ENCODE peak calls at places on chromosomes 5 and 9, in four cellular contexts. One of them, this sample, is unnamed.
A peak's percentile ranks its signal among the peaks of the same experiment; 100 is the strongest.

GRCh38 chr5:80466669-80467485 is 21.0 kb upstream of the FAM151B start:
- DNase-seq in naive thymus-derived CD4-positive, alpha-beta T cell: no peak
- DNase-seq in AG04450: no peak
- DNase-seq in lower lobe of right lung: no peak
- DNase-seq in this sample: no peak

GRCh38 chr5:43601454-43602260 is 1.3 kb upstream of the NNT start:
- DNase-seq in naive thymus-derived CD4-positive, alpha-beta T cell: no peak
- DNase-seq in AG04450: no peak
- DNase-seq in lower lobe of right lung: no peak
- DNase-seq in this sample: no peak

GRCh38 chr5:218457-219289 is 553 bp downstream of the SDHA start:
- DNase-seq in naive thymus-derived CD4-positive, alpha-beta T cell: no peak
- DNase-seq in AG04450: no peak
- DNase-seq in lower lobe of right lung: peak; percentile 62
- DNase-seq in this sample: no peak

GRCh38 chr5:67720162-67720772 is 495.3 kb upstream of the PIK3R1 start:
- DNase-seq in naive thymus-derived CD4-positive, alpha-beta T cell: no peak
- DNase-seq in AG04450: no peak
- DNase-seq in lower lobe of right lung: no peak
- DNase-seq in this sample: no peak

GRCh38 chr5:84382363-84383295 is 2.1 kb downstream of the EDIL3 start:
- DNase-seq in naive thymus-derived CD4-positive, alpha-beta T cell: no peak
- DNase-seq in AG04450: no peak
- DNase-seq in lower lobe of right lung: peak; percentile 51
- DNase-seq in this sample: no peak

GRCh38 chr5:32326216-32326772 is 13.6 kb upstream of the MTMR12 start:
- DNase-seq in naive thymus-derived CD4-positive, alpha-beta T cell: no peak
- DNase-seq in AG04450: no peak
- DNase-seq in lower lobe of right lung: no peak
- DNase-seq in this sample: no peak

GRCh38 chr5:149996186-149996890 is 4.1 kb downstream of the TIGD6 start:
- DNase-seq in naive thymus-derived CD4-positive, alpha-beta T cell: no peak
- DNase-seq in AG04450: no peak
- DNase-seq in lower lobe of right lung: no peak
- DNase-seq in this sample: no peak

GRCh38 chr5:137332296-137332695 is 166.8 kb downstream of the SPOCK1 start:
- DNase-seq in naive thymus-derived CD4-positive, alpha-beta T cell: no peak
- DNase-seq in AG04450: no peak
- DNase-seq in lower lobe of right lung: no peak
- DNase-seq in this sample: no peak

GRCh38 chr9:76216161-76216649 is 178.0 kb downstream of the RFK start:
- DNase-seq in naive thymus-derived CD4-positive, alpha-beta T cell: no peak
- DNase-seq in AG04450: peak; percentile 85
- DNase-seq in lower lobe of right lung: no peak
- DNase-seq in this sample: no peak